ENCODE peak calls at places on chromosome 13, in six cellular contexts. One of them, this sample, is unnamed.

GRCh38 chr13:75836441-75836840 is 200.3 kb downstream of the LMO7 start:
- DNase-seq in gastrocnemius medialis: no peak
- DNase-seq in pancreas: peak
- DNase-seq in CD8-positive, alpha-beta T cell: no peak
- DNase-seq in neuronal stem cell: no peak
- DNase-seq in tibial artery: no peak
- DNase-seq in this sample: no peak

GRCh38 chr13:46866150-46866549 is 30.7 kb downstream of the HTR2A start:
- DNase-seq in neuronal stem cell: no peak
- DNase-seq in CD8-positive, alpha-beta T cell: no peak
- DNase-seq in gastrocnemius medialis: peak
- DNase-seq in tibial artery: peak
- DNase-seq in pancreas: no peak
- DNase-seq in this sample: no peak

GRCh38 chr13:30985637-30986205 is 53.3 kb downstream of the TEX26 start:
- DNase-seq in neuronal stem cell: no peak
- DNase-seq in tibial artery: no peak
- DNase-seq in CD8-positive, alpha-beta T cell: no peak
- DNase-seq in pancreas: no peak
- DNase-seq in gastrocnemius medialis: no peak
- DNase-seq in this sample: no peak

GRCh38 chr13:24148414-24149305 is 11.9 kb upstream of the SPATA13 start:
- DNase-seq in gastrocnemius medialis: no peak
- DNase-seq in neuronal stem cell: no peak
- DNase-seq in pancreas: no peak
- DNase-seq in CD8-positive, alpha-beta T cell: no peak
- DNase-seq in tibial artery: no peak
- DNase-seq in this sample: no peak

GRCh38 chr13:75178436-75178835 is 303.5 kb downstream of the TBC1D4 start:
- DNase-seq in gastrocnemius medialis: no peak
- DNase-seq in tibial artery: no peak
- DNase-seq in neuronal stem cell: no peak
- DNase-seq in CD8-positive, alpha-beta T cell: no peak
- DNase-seq in pancreas: no peak
- DNase-seq in this sample: no peak

GRCh38 chr13:59679239-59679638 is 484.5 kb downstream of the DIAPH3 start:
- DNase-seq in CD8-positive, alpha-beta T cell: no peak
- DNase-seq in neuronal stem cell: no peak
- DNase-seq in tibial artery: no peak
- DNase-seq in gastrocnemius medialis: no peak
- DNase-seq in pancreas: no peak
- DNase-seq in this sample: no peak

GRCh38 chr13:30576528-30576927 is 41.2 kb upstream of the USPL1 start:
- DNase-seq in CD8-positive, alpha-beta T cell: no peak
- DNase-seq in pancreas: no peak
- DNase-seq in neuronal stem cell: no peak
- DNase-seq in gastrocnemius medialis: no peak
- DNase-seq in tibial artery: no peak
- DNase-seq in this sample: no peak

GRCh38 chr13:29926077-29926476 is 75.7 kb upstream of the UBL3 start:
- DNase-seq in CD8-positive, alpha-beta T cell: no peak
- DNase-seq in neuronal stem cell: no peak
- DNase-seq in gastrocnemius medialis: no peak
- DNase-seq in pancreas: no peak
- DNase-seq in tibial artery: no peak
- DNase-seq in this sample: no peak

GRCh38 chr13:105144020-105144419 is 1391.4 kb downstream of the EFNB2 start:
- DNase-seq in pancreas: no peak
- DNase-seq in gastrocnemius medialis: no peak
- DNase-seq in neuronal stem cell: no peak
- DNase-seq in tibial artery: no peak
- DNase-seq in CD8-positive, alpha-beta T cell: no peak
- DNase-seq in this sample: no peak

GRCh38 chr13:30798776-30799625 is 63.7 kb downstream of the ALOX5AP start:
- DNase-seq in CD8-positive, alpha-beta T cell: no peak
- DNase-seq in tibial artery: no peak
- DNase-seq in neuronal stem cell: no peak
- DNase-seq in gastrocnemius medialis: no peak
- DNase-seq in pancreas: no peak
- DNase-seq in this sample: no peak

GRCh38 chr13:73984949-73985691 is 149.1 kb downstream of the KLF12 start:
- DNase-seq in gastrocnemius medialis: no peak
- DNase-seq in CD8-positive, alpha-beta T cell: peak
- DNase-seq in tibial artery: no peak
- DNase-seq in pancreas: no peak
- DNase-seq in neuronal stem cell: no peak
- DNase-seq in this sample: peak

GRCh38 chr13:75788494-75788991 is 152.4 kb downstream of the LMO7 start:
- DNase-seq in tibial artery: no peak
- DNase-seq in pancreas: no peak
- DNase-seq in neuronal stem cell: no peak
- DNase-seq in gastrocnemius medialis: peak
- DNase-seq in CD8-positive, alpha-beta T cell: no peak
- DNase-seq in this sample: peak

GRCh38 chr13:75749407-75749806 is 113.3 kb downstream of the LMO7 start:
- DNase-seq in tibial artery: peak
- DNase-seq in gastrocnemius medialis: peak
- DNase-seq in pancreas: no peak
- DNase-seq in CD8-positive, alpha-beta T cell: no peak
- DNase-seq in neuronal stem cell: no peak
- DNase-seq in this sample: no peak

GRCh38 chr13:84430015-84430414 is 547.7 kb upstream of the SLITRK1 start:
- DNase-seq in pancreas: no peak
- DNase-seq in CD8-positive, alpha-beta T cell: no peak
- DNase-seq in tibial artery: no peak
- DNase-seq in gastrocnemius medialis: no peak
- DNase-seq in neuronal stem cell: no peak
- DNase-seq in this sample: no peak

GRCh38 chr13:65926750-65927171 is 1303.4 kb downstream of the PCDH9 start:
- DNase-seq in neuronal stem cell: no peak
- DNase-seq in pancreas: peak
- DNase-seq in CD8-positive, alpha-beta T cell: no peak
- DNase-seq in gastrocnemius medialis: no peak
- DNase-seq in tibial artery: no peak
- DNase-seq in this sample: peak

GRCh38 chr13:75795274-75795673 is 159.1 kb downstream of the LMO7 start:
- DNase-seq in tibial artery: no peak
- DNase-seq in CD8-positive, alpha-beta T cell: no peak
- DNase-seq in gastrocnemius medialis: no peak
- DNase-seq in neuronal stem cell: no peak
- DNase-seq in pancreas: no peak
- DNase-seq in this sample: no peak

GRCh38 chr13:78334059-78334458 is 269.3 kb downstream of the POU4F1 start:
- DNase-seq in neuronal stem cell: no peak
- DNase-seq in pancreas: no peak
- DNase-seq in tibial artery: no peak
- DNase-seq in gastrocnemius medialis: no peak
- DNase-seq in CD8-positive, alpha-beta T cell: no peak
- DNase-seq in this sample: no peak

GRCh38 chr13:111298214-111298975 is 22.0 kb upstream of the TEX29 start:
- DNase-seq in tibial artery: no peak
- DNase-seq in gastrocnemius medialis: no peak
- DNase-seq in neuronal stem cell: no peak
- DNase-seq in CD8-positive, alpha-beta T cell: no peak
- DNase-seq in pancreas: no peak
- DNase-seq in this sample: no peak

GRCh38 chr13:113048766-113049165 is 56.8 kb upstream of the F7 start:
- DNase-seq in tibial artery: peak
- DNase-seq in gastrocnemius medialis: no peak
- DNase-seq in neuronal stem cell: no peak
- DNase-seq in CD8-positive, alpha-beta T cell: no peak
- DNase-seq in pancreas: peak
- DNase-seq in this sample: peak

GRCh38 chr13:76668141-76668540 is 218.1 kb downstream of the KCTD12 start:
- DNase-seq in CD8-positive, alpha-beta T cell: no peak
- DNase-seq in pancreas: no peak
- DNase-seq in gastrocnemius medialis: no peak
- DNase-seq in neuronal stem cell: no peak
- DNase-seq in tibial artery: no peak
- DNase-seq in this sample: no peak

GRCh38 chr13:29763426-29764180 is 86.8 kb downstream of the UBL3 start:
- DNase-seq in tibial artery: no peak
- DNase-seq in neuronal stem cell: no peak
- DNase-seq in CD8-positive, alpha-beta T cell: no peak
- DNase-seq in gastrocnemius medialis: no peak
- DNase-seq in pancreas: no peak
- DNase-seq in this sample: no peak

GRCh38 chr13:20294497-20294896 is 62.4 kb upstream of the GJB6 start:
- DNase-seq in tibial artery: no peak
- DNase-seq in CD8-positive, alpha-beta T cell: no peak
- DNase-seq in gastrocnemius medialis: no peak
- DNase-seq in pancreas: no peak
- DNase-seq in neuronal stem cell: no peak
- DNase-seq in this sample: no peak

GRCh38 chr13:95756072-95756471 is 79.1 kb downstream of the DNAJC3 start:
- DNase-seq in neuronal stem cell: no peak
- DNase-seq in gastrocnemius medialis: no peak
- DNase-seq in tibial artery: no peak
- DNase-seq in pancreas: no peak
- DNase-seq in CD8-positive, alpha-beta T cell: no peak
- DNase-seq in this sample: no peak

GRCh38 chr13:75357576-75358295 is 124.2 kb downstream of the TBC1D4 start:
- DNase-seq in CD8-positive, alpha-beta T cell: peak
- DNase-seq in tibial artery: no peak
- DNase-seq in gastrocnemius medialis: no peak
- DNase-seq in neuronal stem cell: peak
- DNase-seq in pancreas: no peak
- DNase-seq in this sample: no peak

GRCh38 chr13:100240109-100240779 is 151.4 kb downstream of the PCCA start:
- DNase-seq in pancreas: no peak
- DNase-seq in tibial artery: no peak
- DNase-seq in gastrocnemius medialis: no peak
- DNase-seq in CD8-positive, alpha-beta T cell: no peak
- DNase-seq in neuronal stem cell: no peak
- DNase-seq in this sample: no peak

GRCh38 chr13:101916108-101916757 is 463.8 kb downstream of the ITGBL1 start:
- DNase-seq in tibial artery: no peak
- DNase-seq in gastrocnemius medialis: no peak
- DNase-seq in CD8-positive, alpha-beta T cell: no peak
- DNase-seq in pancreas: peak
- DNase-seq in neuronal stem cell: peak
- DNase-seq in this sample: peak

GRCh38 chr13:43355774-43356173 is 332.4 kb downstream of the DNAJC15 start:
- DNase-seq in tibial artery: no peak
- DNase-seq in neuronal stem cell: no peak
- DNase-seq in pancreas: no peak
- DNase-seq in gastrocnemius medialis: no peak
- DNase-seq in CD8-positive, alpha-beta T cell: no peak
- DNase-seq in this sample: no peak

DNA sequence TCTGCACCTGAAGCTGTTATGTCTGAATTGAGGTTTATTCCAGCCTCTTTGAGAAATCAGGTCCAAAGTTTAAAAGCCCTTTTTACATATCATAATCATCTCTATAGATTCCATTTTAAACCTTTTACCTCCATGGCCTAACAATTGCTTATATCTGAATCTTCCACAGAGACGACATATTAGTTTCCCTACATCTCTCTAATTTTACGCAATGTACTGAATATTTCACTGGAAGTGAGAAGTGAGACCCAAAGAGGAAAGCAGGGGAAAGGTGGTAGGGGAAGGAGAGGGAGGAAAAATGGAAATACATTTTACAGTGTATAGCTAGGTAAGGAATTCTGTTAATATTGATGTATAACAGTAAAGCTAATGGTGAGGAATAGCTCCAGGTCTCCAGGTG is 189.6 kb downstream of the MZT1 start:
- DNase-seq in neuronal stem cell: no peak
- DNase-seq in CD8-positive, alpha-beta T cell: no peak
- DNase-seq in gastrocnemius medialis: no peak
- DNase-seq in tibial artery: no peak
- DNase-seq in pancreas: no peak
- DNase-seq in this sample: no peak
- H3K27ac ChIP-seq in neuronal stem cell: no peak
- H3K27ac ChIP-seq in CD8-positive, alpha-beta T cell: no peak
- H3K27ac ChIP-seq in gastrocnemius medialis: no peak
- H3K27ac ChIP-seq in tibial artery: no peak
- H3K27ac ChIP-seq in pancreas: no peak
- H3K27ac ChIP-seq in this sample: no peak

GRCh38 chr13:22454586-22454985 is 726.2 kb upstream of the SGCG start:
- DNase-seq in neuronal stem cell: no peak
- DNase-seq in pancreas: no peak
- DNase-seq in tibial artery: no peak
- DNase-seq in gastrocnemius medialis: no peak
- DNase-seq in CD8-positive, alpha-beta T cell: no peak
- DNase-seq in this sample: no peak
- H3K27ac ChIP-seq in neuronal stem cell: no peak
- H3K27ac ChIP-seq in pancreas: no peak
- H3K27ac ChIP-seq in tibial artery: no peak
- H3K27ac ChIP-seq in gastrocnemius medialis: no peak
- H3K27ac ChIP-seq in CD8-positive, alpha-beta T cell: no peak
- H3K27ac ChIP-seq in this sample: no peak

DNA sequence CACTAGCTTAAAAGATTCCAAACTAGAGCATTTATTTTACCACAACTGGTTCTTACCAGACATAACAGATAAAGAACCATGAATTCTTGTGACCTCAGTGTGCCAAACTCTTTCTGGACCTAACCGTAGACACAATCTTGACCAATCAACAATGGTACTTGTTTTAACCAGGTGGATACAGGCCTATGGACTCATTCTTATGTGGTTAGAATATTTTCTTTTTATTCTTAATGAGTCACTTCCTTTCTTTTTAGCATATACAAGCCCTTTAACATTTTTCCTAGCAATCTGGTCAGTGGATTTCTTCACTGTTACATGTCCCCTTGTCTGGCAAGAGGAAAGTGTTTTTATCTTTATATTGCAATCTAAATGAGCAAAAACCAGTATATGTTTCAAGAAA is 792.1 kb upstream of the SPRY2 start:
- DNase-seq in pancreas: no peak
- DNase-seq in neuronal stem cell: no peak
- DNase-seq in tibial artery: no peak
- DNase-seq in gastrocnemius medialis: no peak
- DNase-seq in CD8-positive, alpha-beta T cell: no peak
- DNase-seq in this sample: no peak
- H3K27ac ChIP-seq in pancreas: no peak
- H3K27ac ChIP-seq in neuronal stem cell: no peak
- H3K27ac ChIP-seq in tibial artery: no peak
- H3K27ac ChIP-seq in gastrocnemius medialis: no peak
- H3K27ac ChIP-seq in CD8-positive, alpha-beta T cell: no peak
- H3K27ac ChIP-seq in this sample: no peak

GRCh38 chr13:52968074-52968700 is 60.4 kb upstream of the OLFM4 start:
- DNase-seq in tibial artery: peak
- DNase-seq in CD8-positive, alpha-beta T cell: peak
- DNase-seq in pancreas: peak
- DNase-seq in neuronal stem cell: peak
- DNase-seq in gastrocnemius medialis: peak
- DNase-seq in this sample: peak

GRCh38 chr13:52974711-52975110 is 53.9 kb upstream of the OLFM4 start:
- DNase-seq in neuronal stem cell: no peak
- DNase-seq in gastrocnemius medialis: no peak
- DNase-seq in tibial artery: no peak
- DNase-seq in pancreas: no peak
- DNase-seq in CD8-positive, alpha-beta T cell: no peak
- DNase-seq in this sample: no peak

DNA sequence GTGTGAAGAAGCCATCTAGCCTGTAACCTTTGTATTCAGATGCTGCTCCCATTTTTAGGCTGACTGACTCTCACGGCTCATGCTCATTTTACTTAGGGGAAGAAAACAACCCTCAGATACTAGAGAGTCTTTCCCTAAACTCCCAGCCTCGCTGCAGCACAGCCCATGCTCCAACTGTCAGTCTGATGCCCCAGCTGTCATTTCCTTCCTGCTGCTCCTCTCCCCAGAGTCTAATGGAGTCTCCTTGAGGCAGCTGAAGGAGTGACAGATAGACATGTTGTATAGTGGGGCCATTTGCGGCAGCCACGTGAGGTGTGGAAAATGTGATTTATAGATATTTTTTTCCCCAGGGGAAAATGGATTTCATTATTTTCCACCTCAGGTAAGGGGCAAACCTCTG is 59.2 kb upstream of the OLFM4 start:
- DNase-seq in tibial artery: no peak
- DNase-seq in CD8-positive, alpha-beta T cell: no peak
- DNase-seq in neuronal stem cell: no peak
- DNase-seq in gastrocnemius medialis: no peak
- DNase-seq in pancreas: no peak
- DNase-seq in this sample: no peak
- H3K27ac ChIP-seq in tibial artery: no peak
- H3K27ac ChIP-seq in CD8-positive, alpha-beta T cell: no peak
- H3K27ac ChIP-seq in neuronal stem cell: no peak
- H3K27ac ChIP-seq in gastrocnemius medialis: no peak
- H3K27ac ChIP-seq in pancreas: no peak
- H3K27ac ChIP-seq in this sample: no peak

This sample was measured in heart right ventricle.